ENCODE peak calls at places on chromosomes 13 and 19, in eight cellular contexts. H, C, P, I, J, E, S and W are unnamed samples.

GRCh38 chr13:73334459-73334858 is 275.7 kb downstream of the KLF5 start:
- DNase-seq in H (no peak), C (peak; percentile 21), P (no peak), I (no peak), J (no peak), E (no peak), S (no peak), W (peak; percentile 45)

GRCh38 chr13:26679945-26680516 is 80.6 kb downstream of the GPR12 start:
- DNase-seq in H (no peak), C (no peak), P (no peak), I (no peak), J (no peak), E (no peak), S (no peak), W (no peak)

GRCh38 chr19:4758082-4758481 is 33.5 kb upstream of the FEM1A start:
- DNase-seq in H (no peak), C (no peak), P (no peak), I (no peak), J (no peak), E (no peak), S (no peak), W (no peak)

GRCh38 chr13:59846845-59847620 is 316.7 kb downstream of the DIAPH3 start:
- DNase-seq in H (no peak), C (no peak), P (no peak), I (no peak), J (no peak), E (no peak), S (no peak), W (peak; percentile 14)

GRCh38 chr19:4208385-4209094 is 20.8 kb upstream of the EBI3 start:
- DNase-seq in H (no peak), C (peak; percentile 28), P (no peak), I (no peak), J (no peak), E (no peak), S (no peak), W (no peak)

GRCh38 chr13:99471231-99472202 is 29.8 kb upstream of the TM9SF2 start:
- DNase-seq in H (peak; percentile 60), C (peak; percentile 54), P (no peak), I (no peak), J (no peak), E (no peak), S (no peak), W (no peak)

GRCh38 chr19:15107056-15108010 is at the start of gene SYDE1:
- DNase-seq in H (peak; percentile 72), C (peak; percentile 68), P (peak; percentile 16), I (peak; percentile 50), J (peak; percentile 60), E (no peak), S (peak; percentile 57), W (peak; percentile 59)

GRCh38 chr19:13031917-13032623 is 36.8 kb downstream of the NFIX start:
- DNase-seq in H (peak; percentile 62), C (no peak), P (no peak), I (no peak), J (no peak), E (no peak), S (no peak), W (no peak)

GRCh38 chr13:24671367-24672117 is 8.7 kb upstream of the ATP12A start:
- DNase-seq in H (peak; percentile 85), C (peak; percentile 78), P (peak; percentile 51), I (no peak), J (no peak), E (no peak), S (no peak), W (peak; percentile 86)

GRCh38 chr13:111371211-111371610 is 50.8 kb downstream of the TEX29 start:
- DNase-seq in H (peak; percentile 2), C (peak; percentile 18), P (no peak), I (no peak), J (no peak), E (no peak), S (no peak), W (peak; percentile 50)

GRCh38 chr19:44512326-44513298 is 12.3 kb upstream of the ZNF180 start:
- DNase-seq in H (peak; percentile 68), C (peak; percentile 76), P (peak; percentile 33), I (no peak), J (no peak), E (no peak), S (no peak), W (peak; percentile 38)

GRCh38 chr19:3343619-3344502 is 22.5 kb upstream of the NFIC start:
- DNase-seq in H (peak; percentile 87), C (peak; percentile 90), P (peak; percentile 58), I (no peak), J (peak; percentile 81), E (peak; percentile 78), S (no peak), W (peak; percentile 93)

GRCh38 chr19:55431183-55431582 is 11.9 kb downstream of the SHISA7 start:
- DNase-seq in H (no peak), C (no peak), P (no peak), I (no peak), J (no peak), E (no peak), S (no peak), W (no peak)

GRCh38 chr13:32025730-32026129 is 5.8 kb upstream of the FRY start:
- DNase-seq in H (no peak), C (no peak), P (no peak), I (no peak), J (no peak), E (no peak), S (no peak), W (no peak)

GRCh38 chr13:33524086-33524485 is 238.5 kb upstream of the STARD13 start:
- DNase-seq in H (peak; percentile 95), C (peak; percentile 90), P (peak; percentile 90), I (no peak), J (no peak), E (no peak), S (no peak), W (peak; percentile 89)

GRCh38 chr13:54733639-54734038 is 1705.0 kb downstream of the OLFM4 start:
- DNase-seq in H (no peak), C (no peak), P (no peak), I (no peak), J (no peak), E (no peak), S (no peak), W (no peak)

GRCh38 chr13:25988655-25989054 is 63.2 kb downstream of the SHISA2 start:
- DNase-seq in H (no peak), C (no peak), P (no peak), I (no peak), J (no peak), E (no peak), S (no peak), W (no peak)

DNA sequence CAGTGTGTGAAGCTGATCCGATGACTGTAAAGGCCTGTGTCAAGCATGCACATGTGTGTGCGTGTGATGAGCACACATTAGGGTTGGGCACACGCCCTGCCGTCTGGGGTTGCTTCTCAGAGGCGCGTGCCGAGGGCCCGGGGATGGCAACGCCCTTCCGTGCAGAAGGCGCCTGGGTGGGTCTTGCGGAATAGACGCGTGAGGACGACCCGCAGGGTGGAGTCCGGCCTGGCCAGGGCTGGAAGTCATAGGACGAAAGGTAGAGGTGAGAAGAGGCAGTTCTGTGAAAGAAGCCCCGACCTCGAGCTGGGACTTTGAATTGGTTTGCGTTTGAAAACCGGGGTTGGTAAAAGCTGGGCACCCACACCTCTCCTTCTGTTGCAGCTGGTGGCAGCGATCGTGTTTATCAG is 35.7 kb downstream of the TMEM255B start:
- DNase-seq in H (no peak), C (no peak), P (no peak), I (no peak), J (peak; percentile 11), E (no peak), S (no peak), W (no peak)
- H3K4me3 ChIP-seq in H (no peak overlapping the region), C (no peak overlapping the region), P (no peak overlapping the region), I (no peak overlapping the region), J (no peak overlapping the region), E (no peak overlapping the region), S (no peak overlapping the region), W (no peak overlapping the region)

GRCh38 chr13:112638157-112638750 is 50.3 kb upstream of the TUBGCP3 start:
- DNase-seq in H (no peak), C (no peak), P (no peak), I (no peak), J (no peak), E (no peak), S (no peak), W (no peak)

GRCh38 chr13:112635323-112635722 is 47.4 kb upstream of the TUBGCP3 start:
- DNase-seq in H (no peak), C (no peak), P (no peak), I (no peak), J (no peak), E (no peak), S (no peak), W (no peak)

GRCh38 chr13:112636401-112636975 is 48.5 kb upstream of the TUBGCP3 start:
- DNase-seq in H (no peak), C (no peak), P (no peak), I (no peak), J (no peak), E (no peak), S (no peak), W (no peak)

GRCh38 chr13:112638919-112639318 is 50.9 kb upstream of the ATP11A start:
- DNase-seq in H (no peak), C (no peak), P (no peak), I (no peak), J (no peak), E (no peak), S (no peak), W (no peak)

GRCh38 chr13:112637017-112637801 is 49.3 kb upstream of the TUBGCP3 start:
- DNase-seq in H (no peak), C (no peak), P (no peak), I (no peak), J (no peak), E (no peak), S (no peak), W (peak; percentile 78)
- H3K4me3 ChIP-seq in H (no peak overlapping the region), C (no peak overlapping the region), P (no peak overlapping the region), I (no peak overlapping the region), J (no peak overlapping the region), E (no peak overlapping the region), S (no peak overlapping the region), W (no peak overlapping the region)

GRCh38 chr13:91174886-91175501 is 172.5 kb upstream of the MIR17HG start:
- DNase-seq in H (no peak), C (no peak), P (no peak), I (no peak), J (no peak), E (no peak), S (no peak), W (no peak)

GRCh38 chr13:91167706-91168459 is 179.6 kb upstream of the MIR17HG start:
- DNase-seq in H (no peak), C (no peak), P (peak; percentile 36), I (no peak), J (no peak), E (no peak), S (no peak), W (no peak)

GRCh38 chr13:91166714-91167511 is 180.6 kb upstream of the MIR17HG start:
- DNase-seq in H (no peak), C (no peak), P (no peak), I (no peak), J (no peak), E (no peak), S (no peak), W (no peak)

GRCh38 chr13:91169641-91170040 is 177.8 kb upstream of the MIR17HG start:
- DNase-seq in H (no peak), C (no peak), P (peak; percentile 16), I (no peak), J (no peak), E (no peak), S (no peak), W (no peak)

GRCh38 chr13:91172160-91172559 is 175.3 kb upstream of the MIR17HG start:
- DNase-seq in H (no peak), C (no peak), P (no peak), I (no peak), J (no peak), E (no peak), S (no peak), W (no peak)
- H3K4me3 ChIP-seq in H (no peak overlapping the region), C (no peak overlapping the region), P (no peak overlapping the region), I (no peak overlapping the region), J (no peak overlapping the region), E (no peak overlapping the region), S (no peak overlapping the region), W (no peak overlapping the region)

GRCh38 chr19:18985257-18985656 is 44.2 kb upstream of the HOMER3 start:
- DNase-seq in H (peak; percentile 68), C (peak; percentile 91), P (no peak), I (no peak), J (peak; percentile 33), E (no peak), S (no peak), W (no peak)
- H3K4me3 ChIP-seq in H (no peak overlapping the region), C (no peak overlapping the region), P (no peak overlapping the region), I (no peak overlapping the region), J (no peak overlapping the region), E (no peak overlapping the region), S (no peak overlapping the region), W (no peak overlapping the region)